ENCODE peak calls at places on chromosomes 1 and 21, in eight cellular contexts. One of them, this sample, is unnamed. For H3K4me1, the result is how much of the 10 kb centered on the place peaks cover.

GRCh38 chr1:223245411-223245810 is 102.4 kb upstream of the TLR5 start:
- DNase-seq in OCI-LY7: no peak
- DNase-seq in mammary epithelial cell: no peak
- DNase-seq in fibroblast of lung: no peak
- DNase-seq in HCT116: no peak
- DNase-seq in HepG2: no peak
- DNase-seq in cardiac muscle cell: no peak
- DNase-seq in tibial artery: no peak
- DNase-seq in this sample: no peak

GRCh38 chr1:83055391-83056170 is 943.4 kb downstream of the TTLL7 start:
- DNase-seq in fibroblast of lung: no peak
- DNase-seq in OCI-LY7: no peak
- DNase-seq in tibial artery: no peak
- DNase-seq in cardiac muscle cell: no peak
- DNase-seq in HepG2: no peak
- DNase-seq in HCT116: no peak
- DNase-seq in mammary epithelial cell: peak
- DNase-seq in this sample: no peak

GRCh38 chr1:208243522-208243850 is 698 bp downstream of the PLXNA2 start:
- DNase-seq in OCI-LY7: no peak
- DNase-seq in fibroblast of lung: no peak
- DNase-seq in HCT116: no peak
- DNase-seq in HepG2: no peak
- DNase-seq in cardiac muscle cell: no peak
- DNase-seq in mammary epithelial cell: peak
- DNase-seq in tibial artery: no peak
- DNase-seq in this sample: no peak

GRCh38 chr1:163701783-163702182 is 380.0 kb downstream of the NUF2 start:
- DNase-seq in cardiac muscle cell: no peak
- DNase-seq in HepG2: no peak
- DNase-seq in fibroblast of lung: no peak
- DNase-seq in HCT116: no peak
- DNase-seq in OCI-LY7: no peak
- DNase-seq in tibial artery: no peak
- DNase-seq in mammary epithelial cell: no peak
- DNase-seq in this sample: no peak

GRCh38 chr21:33071878-33072306 is 2.0 kb downstream of the OLIG1 start:
- DNase-seq in fibroblast of lung: peak
- DNase-seq in cardiac muscle cell: peak
- DNase-seq in HepG2: no peak
- DNase-seq in HCT116: no peak
- DNase-seq in mammary epithelial cell: peak
- DNase-seq in OCI-LY7: no peak
- DNase-seq in tibial artery: no peak
- DNase-seq in this sample: no peak

GRCh38 chr21:45868488-45868887 is 113.1 kb upstream of the COL6A1 start:
- DNase-seq in tibial artery: peak
- DNase-seq in mammary epithelial cell: no peak
- DNase-seq in fibroblast of lung: no peak
- DNase-seq in cardiac muscle cell: no peak
- DNase-seq in OCI-LY7: no peak
- DNase-seq in HCT116: no peak
- DNase-seq in HepG2: no peak
- DNase-seq in this sample: no peak

GRCh38 chr1:64663654-64664053 is 81.2 kb upstream of the RAVER2 start:
- DNase-seq in fibroblast of lung: no peak
- DNase-seq in tibial artery: no peak
- DNase-seq in cardiac muscle cell: peak
- DNase-seq in HCT116: no peak
- DNase-seq in OCI-LY7: peak
- DNase-seq in HepG2: peak
- DNase-seq in mammary epithelial cell: no peak
- DNase-seq in this sample: peak

GRCh38 chr1:151990058-151990855 is 3.4 kb downstream of the S100A10 start:
- DNase-seq in mammary epithelial cell: no peak
- DNase-seq in tibial artery: no peak
- DNase-seq in cardiac muscle cell: no peak
- DNase-seq in fibroblast of lung: no peak
- DNase-seq in OCI-LY7: no peak
- DNase-seq in HCT116: no peak
- DNase-seq in HepG2: no peak
- DNase-seq in this sample: no peak

GRCh38 chr21:35257413-35257812 is 208.3 kb upstream of the RUNX1 start:
- DNase-seq in cardiac muscle cell: no peak
- DNase-seq in tibial artery: peak
- DNase-seq in mammary epithelial cell: peak
- DNase-seq in fibroblast of lung: peak
- DNase-seq in OCI-LY7: no peak
- DNase-seq in HCT116: peak
- DNase-seq in HepG2: no peak
- DNase-seq in this sample: peak

GRCh38 chr1:109083923-109084322 is 6.6 kb upstream of the TMEM167B start:
- DNase-seq in tibial artery: no peak
- DNase-seq in fibroblast of lung: no peak
- DNase-seq in OCI-LY7: no peak
- DNase-seq in mammary epithelial cell: peak
- DNase-seq in HCT116: no peak
- DNase-seq in HepG2: peak
- DNase-seq in cardiac muscle cell: no peak
- DNase-seq in this sample: peak

GRCh38 chr1:35850051-35850450 is 33.0 kb upstream of the AGO1 start:
- DNase-seq in mammary epithelial cell: no peak
- DNase-seq in fibroblast of lung: no peak
- DNase-seq in cardiac muscle cell: no peak
- DNase-seq in HCT116: no peak
- DNase-seq in HepG2: no peak
- DNase-seq in tibial artery: no peak
- DNase-seq in OCI-LY7: no peak
- DNase-seq in this sample: no peak

GRCh38 chr1:33296082-33296458 is 24.8 kb downstream of the A3GALT2 start:
- DNase-seq in tibial artery: no peak
- DNase-seq in cardiac muscle cell: no peak
- DNase-seq in HepG2: no peak
- DNase-seq in mammary epithelial cell: no peak
- DNase-seq in OCI-LY7: no peak
- DNase-seq in HCT116: no peak
- DNase-seq in fibroblast of lung: no peak
- DNase-seq in this sample: no peak

GRCh38 chr21:29749223-29749622 is 190.6 kb downstream of the GRIK1 start:
- DNase-seq in cardiac muscle cell: no peak
- DNase-seq in OCI-LY7: no peak
- DNase-seq in HCT116: no peak
- DNase-seq in mammary epithelial cell: no peak
- DNase-seq in fibroblast of lung: no peak
- DNase-seq in tibial artery: no peak
- DNase-seq in HepG2: no peak
- DNase-seq in this sample: no peak

GRCh38 chr1:186927884-186928283 is 99.1 kb downstream of the PLA2G4A start:
- DNase-seq in cardiac muscle cell: peak
- DNase-seq in mammary epithelial cell: peak
- DNase-seq in fibroblast of lung: no peak
- DNase-seq in OCI-LY7: no peak
- DNase-seq in HCT116: no peak
- DNase-seq in tibial artery: no peak
- DNase-seq in HepG2: no peak
- DNase-seq in this sample: no peak

GRCh38 chr1:10629816-10630571 is 155.2 kb downstream of the PEX14 start:
- DNase-seq in HepG2: no peak
- DNase-seq in mammary epithelial cell: no peak
- DNase-seq in cardiac muscle cell: no peak
- DNase-seq in tibial artery: no peak
- DNase-seq in fibroblast of lung: no peak
- DNase-seq in OCI-LY7: no peak
- DNase-seq in HCT116: no peak
- DNase-seq in this sample: no peak

GRCh38 chr1:153987621-153988020 is 1.5 kb upstream of the RAB13 start:
- DNase-seq in tibial artery: no peak
- DNase-seq in fibroblast of lung: no peak
- DNase-seq in OCI-LY7: no peak
- DNase-seq in HCT116: no peak
- DNase-seq in HepG2: no peak
- DNase-seq in cardiac muscle cell: no peak
- DNase-seq in mammary epithelial cell: no peak
- DNase-seq in this sample: no peak
- H3K4me1 ChIP-seq in tibial artery: under half
- H3K4me1 ChIP-seq in fibroblast of lung: under half
- H3K4me1 ChIP-seq in OCI-LY7: under half
- H3K4me1 ChIP-seq in HCT116: under half
- H3K4me1 ChIP-seq in HepG2: under half
- H3K4me1 ChIP-seq in cardiac muscle cell: under half
- H3K4me1 ChIP-seq in mammary epithelial cell: under half
- H3K4me1 ChIP-seq in this sample: under half

GRCh38 chr21:17468698-17469097 is 44.1 kb upstream of the CXADR start:
- DNase-seq in OCI-LY7: no peak
- DNase-seq in fibroblast of lung: no peak
- DNase-seq in cardiac muscle cell: no peak
- DNase-seq in tibial artery: no peak
- DNase-seq in HepG2: no peak
- DNase-seq in mammary epithelial cell: no peak
- DNase-seq in HCT116: no peak
- DNase-seq in this sample: no peak

GRCh38 chr21:17476006-17476405 is 36.8 kb upstream of the CXADR start:
- DNase-seq in mammary epithelial cell: no peak
- DNase-seq in tibial artery: no peak
- DNase-seq in HCT116: no peak
- DNase-seq in OCI-LY7: peak
- DNase-seq in fibroblast of lung: no peak
- DNase-seq in cardiac muscle cell: no peak
- DNase-seq in HepG2: peak
- DNase-seq in this sample: no peak

GRCh38 chr21:17472592-17473271 is 40.1 kb upstream of the CXADR start:
- DNase-seq in HCT116: no peak
- DNase-seq in cardiac muscle cell: no peak
- DNase-seq in OCI-LY7: no peak
- DNase-seq in tibial artery: no peak
- DNase-seq in fibroblast of lung: no peak
- DNase-seq in HepG2: peak
- DNase-seq in mammary epithelial cell: no peak
- DNase-seq in this sample: no peak

GRCh38 chr21:17469727-17470126 is 43.1 kb upstream of the CXADR start:
- DNase-seq in cardiac muscle cell: no peak
- DNase-seq in tibial artery: no peak
- DNase-seq in HepG2: no peak
- DNase-seq in OCI-LY7: no peak
- DNase-seq in fibroblast of lung: no peak
- DNase-seq in mammary epithelial cell: no peak
- DNase-seq in HCT116: no peak
- DNase-seq in this sample: no peak

GRCh38 chr21:17472167-17472566 is 40.7 kb upstream of the CXADR start:
- DNase-seq in OCI-LY7: no peak
- DNase-seq in fibroblast of lung: no peak
- DNase-seq in HCT116: no peak
- DNase-seq in HepG2: no peak
- DNase-seq in mammary epithelial cell: no peak
- DNase-seq in tibial artery: no peak
- DNase-seq in cardiac muscle cell: no peak
- DNase-seq in this sample: no peak
- H3K27ac ChIP-seq in OCI-LY7: no peak
- H3K27ac ChIP-seq in fibroblast of lung: no peak
- H3K27ac ChIP-seq in HCT116: no peak
- H3K27ac ChIP-seq in HepG2: peak
- H3K27ac ChIP-seq in mammary epithelial cell: no peak
- H3K27ac ChIP-seq in tibial artery: no peak
- H3K27ac ChIP-seq in cardiac muscle cell: no peak
- H3K27ac ChIP-seq in this sample: no peak

GRCh38 chr1:15411593-15412487 is 2.2 kb downstream of the EFHD2 start:
- DNase-seq in HepG2: no peak
- DNase-seq in HCT116: no peak
- DNase-seq in tibial artery: peak
- DNase-seq in mammary epithelial cell: no peak
- DNase-seq in OCI-LY7: peak
- DNase-seq in fibroblast of lung: peak
- DNase-seq in cardiac muscle cell: no peak
- DNase-seq in this sample: peak

GRCh38 chr1:15413563-15414449 is 4.1 kb downstream of the EFHD2 start:
- DNase-seq in HepG2: no peak
- DNase-seq in cardiac muscle cell: no peak
- DNase-seq in mammary epithelial cell: no peak
- DNase-seq in HCT116: no peak
- DNase-seq in tibial artery: no peak
- DNase-seq in OCI-LY7: no peak
- DNase-seq in fibroblast of lung: no peak
- DNase-seq in this sample: no peak

GRCh38 chr1:15410884-15411245 is 1.2 kb downstream of the EFHD2 start:
- DNase-seq in cardiac muscle cell: no peak
- DNase-seq in HepG2: no peak
- DNase-seq in mammary epithelial cell: no peak
- DNase-seq in tibial artery: no peak
- DNase-seq in HCT116: no peak
- DNase-seq in fibroblast of lung: no peak
- DNase-seq in OCI-LY7: no peak
- DNase-seq in this sample: no peak

GRCh38 chr1:15412843-15413242 is 3.2 kb downstream of the EFHD2 start:
- DNase-seq in cardiac muscle cell: no peak
- DNase-seq in OCI-LY7: no peak
- DNase-seq in mammary epithelial cell: no peak
- DNase-seq in tibial artery: no peak
- DNase-seq in HCT116: no peak
- DNase-seq in HepG2: no peak
- DNase-seq in fibroblast of lung: no peak
- DNase-seq in this sample: no peak

GRCh38 chr1:15412488-15412800 is 2.8 kb downstream of the EFHD2 start:
- DNase-seq in fibroblast of lung: no peak
- DNase-seq in mammary epithelial cell: no peak
- DNase-seq in tibial artery: no peak
- DNase-seq in HCT116: no peak
- DNase-seq in OCI-LY7: no peak
- DNase-seq in cardiac muscle cell: no peak
- DNase-seq in HepG2: no peak
- DNase-seq in this sample: no peak
- H3K4me1 ChIP-seq in fibroblast of lung: under half
- H3K4me1 ChIP-seq in mammary epithelial cell: under half
- H3K4me1 ChIP-seq in tibial artery: under half
- H3K4me1 ChIP-seq in HCT116: half or more
- H3K4me1 ChIP-seq in OCI-LY7: under half
- H3K4me1 ChIP-seq in cardiac muscle cell: under half
- H3K4me1 ChIP-seq in HepG2: under half
- H3K4me1 ChIP-seq in this sample: under half

GRCh38 chr21:44711327-44712202 is at the start of gene TSPEAR:
- DNase-seq in mammary epithelial cell: no peak
- DNase-seq in OCI-LY7: no peak
- DNase-seq in tibial artery: no peak
- DNase-seq in HepG2: no peak
- DNase-seq in HCT116: no peak
- DNase-seq in fibroblast of lung: no peak
- DNase-seq in cardiac muscle cell: peak
- DNase-seq in this sample: no peak

GRCh38 chr21:44710756-44711326 is 531 bp downstream of the TSPEAR start:
- DNase-seq in tibial artery: no peak
- DNase-seq in OCI-LY7: no peak
- DNase-seq in HepG2: no peak
- DNase-seq in cardiac muscle cell: no peak
- DNase-seq in HCT116: no peak
- DNase-seq in fibroblast of lung: no peak
- DNase-seq in mammary epithelial cell: peak
- DNase-seq in this sample: no peak

GRCh38 chr21:44713130-44713529 is 1.8 kb upstream of the TSPEAR start:
- DNase-seq in tibial artery: no peak
- DNase-seq in HCT116: no peak
- DNase-seq in mammary epithelial cell: no peak
- DNase-seq in OCI-LY7: no peak
- DNase-seq in HepG2: no peak
- DNase-seq in cardiac muscle cell: no peak
- DNase-seq in fibroblast of lung: no peak
- DNase-seq in this sample: no peak

GRCh38 chr21:44713846-44714245 is 2.5 kb upstream of the TSPEAR start:
- DNase-seq in fibroblast of lung: no peak
- DNase-seq in HCT116: no peak
- DNase-seq in HepG2: no peak
- DNase-seq in tibial artery: no peak
- DNase-seq in OCI-LY7: no peak
- DNase-seq in mammary epithelial cell: no peak
- DNase-seq in cardiac muscle cell: no peak
- DNase-seq in this sample: no peak

GRCh38 chr21:44712203-44713028 is 1.0 kb upstream of the TSPEAR start:
- DNase-seq in fibroblast of lung: no peak
- DNase-seq in HepG2: no peak
- DNase-seq in OCI-LY7: no peak
- DNase-seq in cardiac muscle cell: no peak
- DNase-seq in tibial artery: no peak
- DNase-seq in mammary epithelial cell: no peak
- DNase-seq in HCT116: no peak
- DNase-seq in this sample: no peak
- H3K27ac ChIP-seq in fibroblast of lung: no peak
- H3K27ac ChIP-seq in HepG2: no peak
- H3K27ac ChIP-seq in OCI-LY7: no peak
- H3K27ac ChIP-seq in cardiac muscle cell: no peak
- H3K27ac ChIP-seq in tibial artery: no peak
- H3K27ac ChIP-seq in mammary epithelial cell: no peak
- H3K27ac ChIP-seq in HCT116: no peak
- H3K27ac ChIP-seq in this sample: no peak

This sample was measured in SJCRH30.